ENCODE peak calls at places on chromosomes 2 and 18, in six cellular contexts. E is neuronal stem cell, M is H1, G is IMR-90, B is H9, W is mesenchymal stem cell. F is an unnamed sample.

GRCh38 chr2:110858993-110859770 is 126.8 kb downstream of the ACOXL start:
- DNase-seq in E (no peak), M (no peak), G (no peak), B (no peak), W (no peak), F (no peak)

GRCh38 chr18:50398947-50399346 is 24.1 kb downstream of the SKA1 start:
- DNase-seq in E (no peak), M (no peak), G (no peak), B (peak; percentile 47), W (no peak), F (no peak)

GRCh38 chr2:104897515-104898184 is 43.7 kb downstream of the POU3F3 start:
- DNase-seq in E (no peak), M (no peak), G (peak; percentile 25), B (no peak), W (no peak), F (peak; percentile 11)

GRCh38 chr18:36127866-36128845 is 984 bp downstream of the SLC39A6 start:
- DNase-seq in E (peak; percentile 1), M (no peak), G (peak; percentile 69), B (peak; percentile 38), W (peak; percentile 60), F (peak; percentile 80)

GRCh38 chr2:122072666-122073065 is 317.2 kb downstream of the TSN start:
- DNase-seq in E (no peak), M (no peak), G (peak; percentile 45), B (no peak), W (no peak), F (peak; percentile 1)

GRCh38 chr18:706438-706837 is 6.0 kb downstream of the ENOSF1 start:
- DNase-seq in E (no peak), M (peak; percentile 22), G (no peak), B (no peak), W (no peak), F (no peak)

GRCh38 chr2:38806001-38806400 is 28.0 kb downstream of the GEMIN6 start:
- DNase-seq in E (no peak), M (no peak), G (no peak), B (no peak), W (no peak), F (no peak)

GRCh38 chr2:75787532-75788132 is 76.9 kb upstream of the GCFC2 start:
- DNase-seq in E (peak; percentile 45), M (no peak), G (peak; percentile 29), B (no peak), W (peak; percentile 43), F (no peak)

GRCh38 chr2:58834404-58834803 is 593.3 kb upstream of the FANCL start:
- DNase-seq in E (peak; percentile 71), M (peak; percentile 77), G (peak; percentile 28), B (peak; percentile 64), W (peak; percentile 45), F (no peak)

GRCh38 chr2:85132834-85133637 is at the start of gene TCF7L1:
- DNase-seq in E (peak; percentile 91), M (peak; percentile 96), G (peak; percentile 88), B (peak; percentile 92), W (peak; percentile 92), F (peak; percentile 54)

GRCh38 chr2:128348505-128349065 is 29.9 kb upstream of the HS6ST1 start:
- DNase-seq in E (no peak), M (no peak), G (no peak), B (no peak), W (no peak), F (no peak)

GRCh38 chr2:113060396-113060795 is 1.4 kb downstream of the IL36RN start:
- DNase-seq in E (no peak), M (no peak), G (no peak), B (no peak), W (no peak), F (peak; percentile 16)

GRCh38 chr2:46315103-46315890 is 18.1 kb downstream of the EPAS1 start:
- DNase-seq in E (no peak), M (no peak), G (peak; percentile 95), B (no peak), W (peak; percentile 98), F (peak; percentile 69)

GRCh38 chr2:166384774-166385173 is 9.0 kb upstream of the SCN9A start:
- DNase-seq in E (no peak), M (no peak), G (peak; percentile 52), B (no peak), W (peak; percentile 29), F (peak; percentile 58)

GRCh38 chr2:20682166-20682565 is 15.2 kb downstream of the GDF7 start:
- DNase-seq in E (no peak), M (peak; percentile 63), G (peak; percentile 23), B (peak; percentile 49), W (peak; percentile 50), F (peak; percentile 57)

GRCh38 chr2:216519154-216519762 is 20.6 kb downstream of the RPL37A start:
- DNase-seq in E (peak; percentile 64), M (peak; percentile 61), G (peak; percentile 89), B (no peak), W (peak; percentile 83), F (peak; percentile 55)

GRCh38 chr2:130341562-130342019 is 1.1 kb upstream of the IMP4 start:
- DNase-seq in E (no peak), M (no peak), G (no peak), B (no peak), W (no peak), F (peak; percentile 39)

GRCh38 chr2:133364636-133365035 is 203.6 kb downstream of the NCKAP5 start:
- DNase-seq in E (no peak), M (no peak), G (no peak), B (peak; percentile 41), W (no peak), F (no peak)

GRCh38 chr2:241635756-241636155 is 1.2 kb downstream of the THAP4 start:
- DNase-seq in E (no peak), M (no peak), G (no peak), B (no peak), W (peak; percentile 36), F (no peak)

GRCh38 chr2:32864337-32864736 is 82.4 kb upstream of the LTBP1 start:
- DNase-seq in E (no peak), M (no peak), G (peak; percentile 72), B (no peak), W (peak; percentile 60), F (no peak)

GRCh38 chr18:79400091-79400590 is 4.4 kb downstream of the NFATC1 start:
- DNase-seq in E (no peak), M (peak; percentile 58), G (no peak), B (no peak), W (no peak), F (no peak)

DNA sequence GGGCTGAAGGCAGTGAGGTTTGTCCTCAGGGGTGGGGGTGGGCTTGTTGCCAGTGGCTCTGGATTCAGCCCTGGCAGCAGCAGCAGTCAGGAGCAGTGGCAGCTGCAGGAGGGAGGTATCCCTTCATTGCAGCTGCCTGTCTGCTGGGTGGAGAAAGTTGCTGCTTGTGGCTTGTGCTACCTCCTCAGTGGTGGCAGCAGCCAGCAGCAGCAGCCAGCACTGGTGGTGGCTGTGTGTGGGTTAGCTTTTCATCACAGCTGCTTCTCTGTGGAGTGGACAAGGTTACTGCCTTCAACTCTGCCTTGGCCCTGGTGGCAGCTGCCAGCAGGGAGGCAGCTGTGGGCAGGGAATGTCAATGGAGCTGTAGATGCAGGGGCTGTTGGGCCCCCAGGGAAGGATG is 95.0 kb downstream of the ARL6IP6 start:
- DNase-seq in E (no peak), M (no peak), G (no peak), B (no peak), W (no peak), F (no peak)
- H2AK5ac ChIP-seq in E (no peak overlapping the region), M (no peak overlapping the region), G (no peak overlapping the region), B (no peak overlapping the region), W (no peak overlapping the region), F (no peak overlapping the region)

GRCh38 chr18:26628017-26628416 is 79.7 kb upstream of the KCTD1 start:
- DNase-seq in E (no peak), M (no peak), G (no peak), B (no peak), W (no peak), F (no peak)
- H4K91ac ChIP-seq in E (no peak overlapping the region), M (no peak overlapping the region), G (no peak overlapping the region), B (no peak overlapping the region), W (no peak overlapping the region), F (no peak overlapping the region)

GRCh38 chr2:6845903-6846302 is 19.8 kb downstream of the CMPK2 start:
- DNase-seq in E (no peak), M (no peak), G (no peak), B (no peak), W (no peak), F (no peak)
- H3K9me3 ChIP-seq in E (peaks cover 20% of the 10 kb centered on the region), M (peaks cover 52% of the 10 kb centered on the region), G (peaks cover 11% of the 10 kb centered on the region), B (peaks cover 51% of the 10 kb centered on the region), W (peaks cover 55% of the 10 kb centered on the region), F (peaks cover 11% of the 10 kb centered on the region)

DNA sequence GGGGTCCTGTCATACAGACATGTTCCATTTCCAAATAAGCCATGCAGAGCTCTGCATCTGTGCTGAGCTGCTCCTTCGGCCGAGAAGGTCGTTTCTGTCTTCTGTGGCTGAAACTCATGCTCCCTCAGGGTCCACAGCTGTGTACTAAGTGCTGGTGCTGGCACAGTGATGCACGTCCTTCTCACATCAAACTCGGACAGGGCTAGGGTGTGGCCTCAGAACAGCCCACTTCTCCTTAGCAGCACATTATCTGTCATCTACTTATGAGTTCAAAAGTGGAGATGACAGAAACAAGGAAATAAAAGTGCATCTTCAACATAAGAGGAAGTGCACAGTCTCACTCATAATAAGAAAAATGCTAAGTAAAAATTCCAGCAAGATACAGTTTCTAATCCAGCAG is 53.9 kb upstream of the APCDD1 start:
- DNase-seq in E (no peak), M (no peak), G (no peak), B (no peak), W (no peak), F (no peak)
- H2AK5ac ChIP-seq in E (no peak overlapping the region), M (no peak overlapping the region), G (no peak overlapping the region), B (no peak overlapping the region), W (no peak overlapping the region), F (no peak overlapping the region)

GRCh38 chr18:39558658-39559057 is 1993.1 kb upstream of the CELF4 start:
- DNase-seq in E (no peak), M (no peak), G (peak; percentile 4), B (no peak), W (no peak), F (no peak)
- H4K91ac ChIP-seq in E (no peak overlapping the region), M (no peak overlapping the region), G (no peak overlapping the region), B (no peak overlapping the region), W (no peak overlapping the region), F (no peak overlapping the region)

F was measured in trophoblast cell.